ENCODE peak calls at places on chromosomes 7 and 10, in four cellular contexts. F is T1000; C is Jurkat, Clone E6-1; H is HEK293T. I is an unnamed sample.

GRCh38 chr7:74012842-74013249 is 15.1 kb upstream of the ELN start:
- DNase-seq in F (no peak), C (no peak), H (no peak), I (peak)

GRCh38 chr7:33418251-33418701 is 288.9 kb downstream of the BBS9 start:
- DNase-seq in F (peak), C (no peak), H (peak), I (no peak)

GRCh38 chr7:140325600-140325999 is 72.7 kb downstream of the SLC37A3 start:
- DNase-seq in F (no peak), C (no peak), H (no peak), I (no peak)

GRCh38 chr7:22393825-22394458 is 37.0 kb upstream of the RAPGEF5 start:
- DNase-seq in F (no peak), C (no peak), H (no peak), I (no peak)

GRCh38 chr7:76261935-76262334 is 40.5 kb upstream of the HSPB1 start:
- DNase-seq in F (no peak), C (no peak), H (no peak), I (no peak)

GRCh38 chr10:11468126-11468742 is 143.2 kb downstream of the USP6NL start:
- DNase-seq in F (no peak), C (no peak), H (no peak), I (no peak)

GRCh38 chr10:50467209-50467608 is 156.5 kb downstream of the SGMS1 start:
- DNase-seq in F (no peak), C (no peak), H (no peak), I (no peak)

GRCh38 chr7:28686418-28686800 is 271.7 kb downstream of the TRIL start:
- DNase-seq in F (no peak), C (no peak), H (peak), I (no peak)

GRCh38 chr7:2403718-2404648 is 572 bp downstream of the CHST12 start:
- DNase-seq in F (no peak), C (no peak), H (peak), I (peak)

GRCh38 chr7:27961255-27961654 is 219.3 kb downstream of the JAZF1 start:
- DNase-seq in F (peak), C (no peak), H (no peak), I (no peak)

GRCh38 chr7:156640949-156641485 is 443 bp downstream of the RNF32 start:
- DNase-seq in F (no peak), C (peak), H (no peak), I (no peak)

GRCh38 chr10:30197186-30197585 is 137.8 kb upstream of the JCAD start:
- DNase-seq in F (no peak), C (no peak), H (no peak), I (no peak)

I was measured in kidney.